ENCODE peak calls at places on chromosomes 16 and 17, in seven cellular contexts. F is right cardiac atrium; K is mammary epithelial cell; Z is NT2/D1; H is effector memory CD4-positive, alpha-beta T cell; E is NB4; N is H7. A is an unnamed sample.

GRCh38 chr16:12320298-12320706 is 343.8 kb downstream of the SNX29 start:
- DNase-seq in F (no peak), K (no peak), Z (no peak), H (no peak), E (no peak), N (no peak), A (no peak)

GRCh38 chr17:8481089-8481488 is 45.4 kb downstream of the NDEL1 start:
- DNase-seq in F (no peak), K (peak), Z (no peak), H (no peak), E (no peak), N (peak), A (no peak)

GRCh38 chr17:50931003-50931878 is 65.1 kb upstream of the TOB1 start:
- DNase-seq in F (peak), K (peak), Z (peak), H (no peak), E (peak), N (peak), A (peak)

GRCh38 chr17:30290696-30291570 is 811 bp downstream of the BLMH start:
- DNase-seq in F (peak), K (peak), Z (peak), H (peak), E (peak), N (peak), A (peak)

GRCh38 chr17:67245694-67246397 is 850 bp upstream of the HELZ start:
- DNase-seq in F (peak), K (peak), Z (peak), H (peak), E (peak), N (peak), A (no peak)

GRCh38 chr17:42989146-42989545 is 8.8 kb downstream of the RUNDC1 start:
- DNase-seq in F (no peak), K (no peak), Z (no peak), H (no peak), E (no peak), N (no peak), A (no peak)

GRCh38 chr17:48144976-48145798 is 37.6 kb downstream of the SNX11 start:
- DNase-seq in F (no peak), K (no peak), Z (no peak), H (no peak), E (no peak), N (no peak), A (no peak)

GRCh38 chr17:39016193-39017153 is 49.3 kb upstream of the FBXO47 start:
- DNase-seq in F (no peak), K (no peak), Z (no peak), H (no peak), E (peak), N (no peak), A (no peak)

GRCh38 chr17:4980644-4981216 is 6.7 kb downstream of the CAMTA2 start:
- DNase-seq in F (no peak), K (no peak), Z (peak), H (no peak), E (peak), N (peak), A (no peak)

GRCh38 chr16:69039333-69039941 is 66.0 kb upstream of the HAS3 start:
- DNase-seq in F (no peak), K (no peak), Z (no peak), H (no peak), E (peak), N (no peak), A (no peak)

GRCh38 chr16:46961373-46962353 is 11.8 kb downstream of the DNAJA2 start:
- DNase-seq in F (no peak), K (peak), Z (no peak), H (no peak), E (peak), N (no peak), A (no peak)

GRCh38 chr16:56776562-56776961 is 46.6 kb downstream of the NUP93 start:
- DNase-seq in F (peak), K (no peak), Z (no peak), H (no peak), E (no peak), N (no peak), A (no peak)

GRCh38 chr17:7315570-7316243 is 547 bp upstream of the GPS2 start:
- DNase-seq in F (no peak), K (peak), Z (no peak), H (no peak), E (no peak), N (no peak), A (no peak)

GRCh38 chr16:57610611-57611010 is 17.8 kb upstream of the ADGRG1 start:
- DNase-seq in F (no peak), K (no peak), Z (no peak), H (no peak), E (no peak), N (no peak), A (no peak)

GRCh38 chr16:78925071-78925714 is 675.3 kb downstream of the MAF start:
- DNase-seq in F (no peak), K (no peak), Z (peak), H (no peak), E (peak), N (peak), A (no peak)

GRCh38 chr16:56617212-56618085 is 8.1 kb upstream of the MT1E start:
- DNase-seq in F (peak), K (peak), Z (no peak), H (peak), E (peak), N (peak), A (peak)

GRCh38 chr16:89141884-89142267 is 29.7 kb upstream of the CDH15 start:
- DNase-seq in F (no peak), K (no peak), Z (no peak), H (no peak), E (no peak), N (no peak), A (no peak)

GRCh38 chr17:9676084-9676483 is 30.8 kb downstream of the USP43 start:
- DNase-seq in F (no peak), K (no peak), Z (no peak), H (no peak), E (peak), N (no peak), A (no peak)

GRCh38 chr17:9475259-9475658 is 100.4 kb downstream of the STX8 start:
- DNase-seq in F (no peak), K (no peak), Z (no peak), H (no peak), E (no peak), N (no peak), A (no peak)

GRCh38 chr17:16442141-16442540 is 26.8 kb downstream of the TRPV2 start:
- DNase-seq in F (no peak), K (no peak), Z (no peak), H (no peak), E (peak), N (no peak), A (no peak)

GRCh38 chr16:49858200-49859129 is 2.6 kb upstream of the ZNF423 start:
- DNase-seq in F (peak), K (peak), Z (no peak), H (no peak), E (peak), N (peak), A (peak)

GRCh38 chr16:8850279-8850885 is 18.4 kb downstream of the CARHSP1 start:
- DNase-seq in F (peak), K (peak), Z (no peak), H (no peak), E (peak), N (peak), A (no peak)

GRCh38 chr17:13462161-13462560 is 139.6 kb downstream of the HS3ST3A1 start:
- DNase-seq in F (no peak), K (no peak), Z (no peak), H (no peak), E (no peak), N (no peak), A (no peak)

GRCh38 chr16:88780100-88781062 is 4.6 kb downstream of the PIEZO1 start:
- DNase-seq in F (no peak), K (no peak), Z (no peak), H (no peak), E (no peak), N (no peak), A (no peak)

GRCh38 chr17:64130559-64131001 is 636 bp upstream of the ERN1 start:
- DNase-seq in F (peak), K (peak), Z (no peak), H (peak), E (no peak), N (no peak), A (peak)

GRCh38 chr17:50540485-50541401 is 6.2 kb upstream of the SPATA20 start:
- DNase-seq in F (no peak), K (no peak), Z (no peak), H (no peak), E (no peak), N (no peak), A (no peak)

GRCh38 chr16:84735846-84736586 is 36.2 kb downstream of the USP10 start:
- DNase-seq in F (no peak), K (no peak), Z (no peak), H (peak), E (no peak), N (no peak), A (no peak)

GRCh38 chr17:38914741-38915638 is 10.4 kb upstream of the LASP1NB start:
- DNase-seq in F (no peak), K (no peak), Z (no peak), H (no peak), E (no peak), N (peak), A (peak)

GRCh38 chr16:86737083-86737482 is 158.7 kb downstream of the FOXL1 start:
- DNase-seq in F (no peak), K (no peak), Z (no peak), H (no peak), E (no peak), N (no peak), A (no peak)

GRCh38 chr17:42928714-42929496 is 28.3 kb downstream of the G6PC1 start:
- DNase-seq in F (peak), K (peak), Z (peak), H (no peak), E (peak), N (peak), A (peak)

GRCh38 chr17:69246726-69247375 is 18.2 kb upstream of the ABCA10 start:
- DNase-seq in F (no peak), K (peak), Z (no peak), H (no peak), E (peak), N (peak), A (no peak)

GRCh38 chr16:89043636-89044393 is 49.8 kb upstream of the ACSF3 start:
- DNase-seq in F (peak), K (no peak), Z (no peak), H (no peak), E (no peak), N (no peak), A (no peak)

GRCh38 chr16:17334096-17334495 is 136.7 kb downstream of the XYLT1 start:
- DNase-seq in F (peak), K (peak), Z (no peak), H (no peak), E (peak), N (no peak), A (no peak)

GRCh38 chr17:58412910-58413630 is 4.3 kb downstream of the RNF43 start:
- DNase-seq in F (no peak), K (peak), Z (no peak), H (no peak), E (peak), N (no peak), A (no peak)

GRCh38 chr16:66409156-66409555 is 17.9 kb upstream of the BEAN1 start:
- DNase-seq in F (no peak), K (peak), Z (no peak), H (no peak), E (no peak), N (no peak), A (no peak)

GRCh38 chr17:40107266-40107980 is 7.0 kb upstream of the NR1D1 start:
- DNase-seq in F (no peak), K (no peak), Z (no peak), H (no peak), E (peak), N (peak), A (peak)

GRCh38 chr16:50434872-50435478 is 66.2 kb upstream of the BRD7 start:
- DNase-seq in F (no peak), K (no peak), Z (no peak), H (no peak), E (no peak), N (no peak), A (no peak)

GRCh38 chr16:81593481-81593880 is 148.9 kb downstream of the CMIP start:
- DNase-seq in F (no peak), K (no peak), Z (no peak), H (no peak), E (no peak), N (peak), A (no peak)

GRCh38 chr17:73604046-73604445 is 40.2 kb downstream of the SDK2 start:
- DNase-seq in F (no peak), K (no peak), Z (no peak), H (no peak), E (no peak), N (no peak), A (no peak)

DNA sequence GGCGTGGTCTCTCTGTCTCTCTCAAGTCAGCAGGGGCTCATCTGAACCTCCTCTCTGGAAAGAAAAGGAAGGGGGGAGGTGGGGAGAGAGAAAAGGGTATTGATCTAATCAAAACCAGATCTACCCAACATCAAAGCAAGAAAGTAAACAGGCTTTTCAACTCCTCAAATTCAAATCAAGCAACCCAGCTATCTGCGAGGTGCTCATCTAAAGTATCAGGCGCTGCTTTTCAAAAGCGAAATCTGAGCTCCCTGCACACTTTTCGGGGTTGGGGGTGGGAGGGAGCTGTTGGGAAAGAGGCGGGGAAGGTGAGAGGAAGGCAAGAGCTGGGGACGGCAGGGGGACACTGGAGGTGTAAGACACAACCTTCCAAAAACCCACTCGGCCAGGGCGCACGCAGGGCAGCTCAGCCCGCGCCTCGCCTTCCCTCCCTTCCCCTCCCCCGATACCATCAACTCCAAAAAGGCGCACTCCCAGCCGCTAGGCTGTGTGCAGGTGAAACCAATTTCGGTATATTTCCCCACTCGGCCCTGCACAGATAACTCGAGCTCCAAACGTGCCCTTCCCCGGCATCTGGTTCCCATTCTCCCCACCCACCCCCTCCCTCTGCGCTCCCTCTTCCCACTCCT is 2.7 kb downstream of the AXIN2 start:
- DNase-seq in F (no peak), K (no peak), Z (no peak), H (no peak), E (no peak), N (peak), A (no peak)
- H3K4me3 ChIP-seq in F (peak), K (no peak), Z (peak), H (peak), E (no peak), N (peak), A (peak)

DNA sequence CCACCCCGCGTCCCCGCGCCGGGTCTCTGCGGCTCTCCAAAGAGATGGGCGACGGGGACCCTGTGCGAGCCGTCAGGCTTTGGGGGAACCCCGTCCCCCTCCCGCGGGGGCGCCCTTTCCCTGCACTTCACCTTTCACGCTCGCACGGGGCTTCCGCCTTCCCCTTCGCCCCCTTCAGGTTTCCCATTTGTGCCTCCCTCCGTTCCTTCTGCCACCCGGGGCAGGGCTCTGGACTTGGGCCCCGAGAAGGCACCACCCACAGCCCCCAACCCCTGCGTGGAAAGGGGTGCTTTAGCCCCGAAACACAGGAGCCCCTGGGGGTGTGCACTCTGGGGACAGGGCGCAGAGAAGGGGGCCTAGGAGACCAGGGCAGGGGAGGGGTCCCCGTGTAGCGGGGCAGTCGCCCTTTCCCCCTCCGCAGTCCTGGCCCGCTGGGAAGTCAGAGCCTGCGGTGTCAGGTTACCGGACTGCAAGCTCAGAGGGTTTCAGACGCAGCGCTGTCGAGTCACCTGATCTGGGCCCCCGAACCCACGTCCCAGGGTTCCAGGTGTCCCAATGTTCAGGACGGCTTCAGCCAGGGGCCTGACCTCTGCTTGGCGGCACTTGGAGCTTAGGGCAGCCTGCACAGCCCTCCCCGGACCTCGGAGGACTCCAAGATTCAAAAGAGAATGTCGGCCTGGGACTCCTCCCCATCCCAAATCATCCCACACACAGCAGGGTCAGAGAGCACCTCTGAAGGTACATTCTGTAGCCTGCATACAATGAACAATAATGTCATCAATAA is 6.7 kb upstream of the CCDC92B start:
- DNase-seq in F (no peak), K (no peak), Z (no peak), H (no peak), E (no peak), N (peak), A (no peak)
- H3K4me3 ChIP-seq in F (peak), K (no peak), Z (peak), H (peak), E (no peak), N (peak), A (peak)

GRCh38 chr17:933168-934083 is 46.1 kb downstream of the NXN start:
- DNase-seq in F (no peak), K (peak), Z (peak), H (no peak), E (peak), N (peak), A (no peak)
- H3K4me3 ChIP-seq in F (no peak), K (no peak), Z (no peak), H (no peak), E (no peak), N (no peak), A (no peak)

DNA sequence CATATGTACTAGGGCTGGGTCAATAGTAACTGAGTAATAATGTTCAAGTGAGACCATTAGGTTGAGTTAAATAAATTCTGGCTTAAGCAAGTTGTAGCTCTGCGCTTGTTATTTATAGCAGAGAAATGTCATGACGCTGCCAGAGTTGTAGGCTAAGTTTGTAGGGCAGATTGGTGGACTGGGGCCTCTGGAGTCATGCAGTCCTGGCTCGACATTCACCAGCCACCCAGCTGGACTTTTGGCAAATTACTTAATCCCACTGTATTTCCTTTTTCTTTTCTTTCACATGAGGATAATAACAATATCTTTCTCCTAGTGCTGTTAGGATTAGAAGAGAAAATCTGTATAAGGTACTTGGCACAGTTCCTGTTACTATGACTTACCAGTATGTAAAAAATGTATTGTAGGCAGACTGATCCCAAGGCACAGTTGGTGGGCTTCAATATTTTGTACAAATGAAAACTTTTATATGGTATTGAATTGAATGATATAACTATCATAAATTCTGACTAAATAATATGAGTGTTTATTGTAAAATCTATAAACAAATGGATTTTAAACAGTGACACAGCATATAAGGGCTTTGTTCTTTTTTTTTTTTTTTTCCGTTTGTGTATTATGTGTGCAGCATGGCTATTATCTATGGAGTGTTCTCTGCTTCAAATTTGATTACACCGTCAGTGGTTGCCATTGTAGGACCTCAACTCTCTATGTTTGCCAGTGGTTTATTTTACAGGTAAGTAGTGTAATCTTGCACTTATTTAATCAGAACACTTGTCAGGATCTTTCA is 2.6 kb downstream of the MFSD11 start:
- DNase-seq in F (no peak), K (no peak), Z (no peak), H (no peak), E (no peak), N (no peak), A (no peak)
- H3K4me3 ChIP-seq in F (no peak), K (no peak), Z (no peak), H (no peak), E (no peak), N (no peak), A (no peak)

DNA sequence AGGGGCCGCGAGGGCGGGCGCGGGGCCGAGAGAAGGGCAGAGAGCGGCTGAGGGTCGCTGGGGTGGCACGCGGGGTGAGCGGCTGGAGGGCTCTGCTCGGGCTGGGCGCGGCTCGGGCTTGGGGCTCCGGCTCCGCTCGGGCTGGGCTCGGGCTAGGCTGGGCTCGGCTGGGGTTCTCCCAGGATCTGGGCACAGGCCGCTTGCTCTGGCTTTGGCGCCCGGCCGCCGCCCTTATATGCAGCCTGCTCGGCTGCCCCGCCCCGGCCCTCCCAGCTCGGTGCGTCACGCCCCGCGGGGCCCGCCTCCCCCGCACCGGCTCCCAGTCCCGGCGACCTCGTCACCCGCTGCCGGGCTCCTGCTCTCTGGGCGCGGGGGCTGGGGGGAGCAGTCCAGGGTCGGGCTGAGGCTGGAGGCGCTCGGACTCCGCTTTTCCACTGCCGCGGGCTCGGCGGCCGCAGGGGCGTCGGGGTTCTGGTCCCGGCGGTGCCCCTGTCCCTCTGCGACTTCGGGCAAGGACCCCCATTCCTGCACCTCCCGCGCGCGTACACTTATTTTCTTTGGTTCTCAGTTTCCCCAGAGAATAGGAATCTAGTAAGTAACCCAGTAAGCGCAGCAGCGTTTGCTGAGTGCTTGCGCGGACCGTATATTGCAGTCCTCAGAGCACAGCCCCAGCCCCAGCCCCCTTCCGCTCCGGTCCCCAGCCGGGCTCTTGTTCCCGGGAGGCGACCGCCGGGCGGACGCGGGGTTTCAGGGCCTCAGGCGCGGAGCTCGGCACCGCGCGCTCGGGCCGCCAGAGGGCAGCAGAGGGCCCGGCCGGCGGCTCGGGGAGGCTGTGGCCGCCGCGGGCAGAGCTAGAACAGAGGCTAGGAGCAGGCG is at the start of gene RASD1:
- DNase-seq in F (peak), K (peak), Z (peak), H (peak), E (peak), N (peak), A (peak)
- H3K4me3 ChIP-seq in F (peak), K (peak), Z (peak), H (peak), E (peak), N (peak), A (peak)

A was measured in tibial artery.